ENCODE peak calls at places on chromosome 7, in nine cellular contexts. A is H7, Q is stomach, H is tibial artery, B is tibial nerve, R is pancreas, I is osteoblast, M is dorsolateral prefrontal cortex, N is brain microvascular endothelial cell. V is an unnamed sample. For H3K27me3, the result is how much of the 10 kb centered on the place peaks cover.

GRCh38 chr7:90298145-90299038 is 22.7 kb downstream of the FAM237B start:
- DNase-seq in I (peak), B (no peak), H (no peak), A (peak), M (no peak), Q (no peak), N (peak), R (no peak), V (no peak)

GRCh38 chr7:75989084-75989725 is 5.2 kb downstream of the TMEM120A start:
- DNase-seq in B (no peak), H (peak), Q (no peak), N (no peak), I (peak), A (peak), M (no peak), R (peak), V (no peak)

GRCh38 chr7:2525161-2525930 is 5.8 kb downstream of the LFNG start:
- DNase-seq in M (no peak), N (no peak), Q (no peak), A (peak), I (no peak), R (peak), H (no peak), B (no peak), V (peak)

GRCh38 chr7:5598261-5598761 is 174.7 kb upstream of the TNRC18 start:
- DNase-seq in A (peak), N (no peak), R (no peak), B (no peak), H (no peak), Q (no peak), M (no peak), I (peak), V (no peak)

GRCh38 chr7:43679210-43680068 is 49.9 kb downstream of the COA1 start:
- DNase-seq in H (no peak), R (no peak), Q (no peak), A (no peak), M (no peak), I (no peak), B (no peak), N (no peak), V (no peak)

GRCh38 chr7:114934758-114935157 is 12.9 kb downstream of the MDFIC start:
- DNase-seq in Q (no peak), H (no peak), M (no peak), N (no peak), B (no peak), R (no peak), I (no peak), A (no peak), V (no peak)

GRCh38 chr7:55469271-55469681 is 103.0 kb downstream of the VOPP1 start:
- DNase-seq in N (no peak), I (peak), M (no peak), H (no peak), B (no peak), R (no peak), A (no peak), Q (no peak), V (peak)

GRCh38 chr7:77386165-77386824 is 29.9 kb downstream of the GSAP start:
- DNase-seq in M (no peak), Q (no peak), N (no peak), R (no peak), B (no peak), H (no peak), I (no peak), A (no peak), V (no peak)

GRCh38 chr7:70037171-70037933 is 439.1 kb downstream of the AUTS2 start:
- DNase-seq in Q (no peak), M (no peak), I (no peak), A (no peak), H (no peak), N (no peak), B (no peak), R (no peak), V (no peak)

GRCh38 chr7:99393363-99394187 is 14.8 kb downstream of the PDAP1 start:
- DNase-seq in R (no peak), H (peak), I (peak), Q (peak), B (no peak), N (no peak), A (peak), M (no peak), V (no peak)

GRCh38 chr7:79298145-79298760 is 155.2 kb downstream of the MAGI2 start:
- DNase-seq in N (peak), R (peak), H (no peak), B (no peak), I (peak), Q (no peak), M (no peak), A (peak), V (no peak)

GRCh38 chr7:152709307-152710133 is 33.6 kb upstream of the XRCC2 start:
- DNase-seq in I (no peak), A (no peak), H (no peak), B (no peak), M (no peak), N (no peak), Q (no peak), R (no peak), V (no peak)

GRCh38 chr7:13633857-13634256 is 355.6 kb downstream of the ETV1 start:
- DNase-seq in I (no peak), A (no peak), R (no peak), M (no peak), B (no peak), Q (no peak), N (peak), H (no peak), V (no peak)

GRCh38 chr7:42238709-42239395 is 1.8 kb upstream of the GLI3 start:
- DNase-seq in H (peak), R (no peak), N (peak), M (no peak), I (peak), Q (no peak), B (no peak), A (peak), V (peak)

GRCh38 chr7:47836513-47837202 is 111.6 kb downstream of the PKD1L1 start:
- DNase-seq in A (no peak), Q (no peak), M (peak), I (no peak), B (no peak), R (no peak), H (no peak), N (no peak), V (no peak)

GRCh38 chr7:43655584-43655983 is 72.7 kb downstream of the STK17A start:
- DNase-seq in I (no peak), R (no peak), H (no peak), M (no peak), B (no peak), N (no peak), A (no peak), Q (no peak), V (no peak)

GRCh38 chr7:79386688-79387422 is 66.6 kb downstream of the MAGI2 start:
- DNase-seq in H (no peak), R (no peak), M (no peak), I (no peak), B (no peak), N (peak), Q (no peak), A (no peak), V (no peak)

GRCh38 chr7:133670250-133670649 is 417.4 kb downstream of the EXOC4 start:
- DNase-seq in Q (no peak), M (no peak), N (no peak), H (no peak), B (no peak), A (no peak), I (no peak), R (no peak), V (no peak)

GRCh38 chr7:134044682-134045081 is 82.5 kb upstream of the LRGUK start:
- DNase-seq in H (no peak), I (peak), Q (no peak), R (no peak), A (no peak), N (peak), M (no peak), B (no peak), V (no peak)

GRCh38 chr7:29282819-29283414 is 88.3 kb downstream of the CHN2 start:
- DNase-seq in R (no peak), A (no peak), B (no peak), Q (no peak), N (no peak), M (no peak), I (no peak), H (no peak), V (no peak)

GRCh38 chr7:106462365-106462859 is 177.6 kb upstream of the NAMPT start:
- DNase-seq in N (peak), H (no peak), Q (no peak), B (no peak), R (no peak), M (no peak), I (peak), A (no peak), V (no peak)

GRCh38 chr7:46315891-46316290 is 394.8 kb upstream of the IGFBP3 start:
- DNase-seq in B (no peak), A (no peak), R (no peak), M (no peak), H (no peak), N (peak), Q (no peak), I (no peak), V (no peak)

GRCh38 chr7:107560898-107561516 is 2.7 kb downstream of the COG5 start:
- DNase-seq in B (no peak), M (no peak), R (no peak), I (peak), N (no peak), A (no peak), H (no peak), Q (no peak), V (no peak)

GRCh38 chr7:106813705-106814305 is 51.3 kb upstream of the PIK3CG start:
- DNase-seq in A (no peak), R (no peak), M (no peak), H (no peak), I (no peak), Q (no peak), N (no peak), B (no peak), V (no peak)

GRCh38 chr7:47143344-47143743 is 438.6 kb downstream of the TNS3 start:
- DNase-seq in Q (no peak), A (no peak), I (no peak), H (no peak), N (no peak), M (no peak), B (no peak), R (no peak), V (no peak)

GRCh38 chr7:31707089-31707488 is 20.1 kb downstream of the PPP1R17 start:
- DNase-seq in R (no peak), Q (no peak), M (no peak), I (no peak), B (no peak), A (no peak), N (no peak), H (no peak), V (no peak)
- H3K27me3 ChIP-seq in R (under half), Q (under half), M (under half), I (under half), B (under half), A (under half), N (under half), H (under half), V (under half)

GRCh38 chr7:151186640-151187408 is at the start of gene ASB10:
- DNase-seq in N (no peak), M (no peak), A (no peak), Q (no peak), B (no peak), I (peak), R (no peak), H (no peak), V (no peak)

GRCh38 chr7:151188252-151188542 is 1.1 kb upstream of the ASB10 start:
- DNase-seq in N (no peak), I (no peak), A (no peak), Q (no peak), M (no peak), R (no peak), B (no peak), H (no peak), V (no peak)

GRCh38 chr7:151191544-151191943 is 4.5 kb upstream of the ASB10 start:
- DNase-seq in B (no peak), Q (no peak), R (no peak), A (peak), I (peak), H (no peak), M (no peak), N (no peak), V (no peak)

GRCh38 chr7:151187409-151188251 is 580 bp upstream of the ASB10 start:
- DNase-seq in Q (no peak), M (no peak), A (no peak), H (no peak), B (no peak), R (no peak), I (no peak), N (no peak), V (no peak)

DNA sequence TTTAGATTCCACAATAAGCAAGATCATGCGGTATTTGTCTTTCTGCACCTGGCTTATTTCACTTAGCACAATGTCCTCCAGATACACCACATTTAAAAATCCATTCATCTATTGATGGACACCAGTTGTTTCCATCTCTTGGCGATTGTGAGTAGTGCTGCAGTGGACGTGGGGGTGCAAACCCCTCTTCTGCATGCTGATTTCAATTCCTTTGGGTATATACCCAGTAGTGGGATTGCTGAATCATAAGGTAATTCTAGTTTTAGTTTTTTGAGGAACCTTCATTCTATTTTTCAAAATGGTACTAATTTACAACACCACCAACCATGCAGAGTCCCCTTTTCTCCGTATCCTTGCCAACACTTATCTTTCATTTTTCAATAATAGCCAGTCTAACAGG is 2.0 kb upstream of the ASB10 start:
- DNase-seq in I (no peak), Q (no peak), H (no peak), B (no peak), N (no peak), R (no peak), M (no peak), A (no peak), V (no peak)
- H3K27me3 ChIP-seq in I (under half), Q (under half), H (under half), B (under half), N (under half), R (under half), M (under half), A (under half), V (under half)

GRCh38 chr7:100965723-100966541 is 3.4 kb upstream of the MUC12 start:
- DNase-seq in N (peak), A (peak), Q (peak), H (peak), R (peak), I (peak), B (no peak), M (peak), V (peak)

GRCh38 chr7:100968031-100968430 is 1.3 kb upstream of the MUC12 start:
- DNase-seq in Q (no peak), I (peak), R (no peak), B (no peak), A (peak), M (no peak), N (no peak), H (no peak), V (no peak)

GRCh38 chr7:100966542-100967291 is 2.6 kb upstream of the MUC12 start:
- DNase-seq in M (no peak), B (no peak), H (no peak), I (peak), R (no peak), N (no peak), A (peak), Q (no peak), V (peak)

GRCh38 chr7:100968650-100969049 is 715 bp upstream of the MUC12 start:
- DNase-seq in H (no peak), N (no peak), Q (no peak), M (no peak), I (peak), A (peak), B (no peak), R (no peak), V (peak)

GRCh38 chr7:100967292-100967863 is 2.0 kb upstream of the MUC12 start:
- DNase-seq in A (peak), B (no peak), H (no peak), Q (no peak), I (peak), R (no peak), N (no peak), M (no peak), V (peak)
- H3K27me3 ChIP-seq in A (under half), B (under half), H (under half), Q (under half), I (half or more), R (under half), N (under half), M (under half), V (under half)

DNA sequence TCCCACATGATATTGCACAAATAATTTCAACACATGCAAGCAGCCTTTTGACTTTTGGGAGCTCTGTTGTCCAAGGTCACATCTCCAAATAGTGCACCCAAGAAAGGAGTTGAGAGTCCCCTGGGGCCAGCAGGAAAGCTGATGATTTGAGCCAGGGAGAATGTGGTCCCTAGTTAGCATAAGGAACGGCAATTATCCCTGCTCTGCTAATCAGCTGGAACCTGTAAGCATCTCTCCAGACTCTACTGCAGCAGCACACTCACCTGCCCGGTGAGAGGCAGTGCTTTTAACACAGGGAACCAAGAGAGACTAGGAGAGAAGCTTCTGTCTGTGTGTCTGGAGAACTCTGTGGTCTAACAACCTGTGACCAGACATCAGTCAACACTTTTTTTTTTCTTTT is 17.0 kb downstream of the TRPV5 start:
- DNase-seq in R (no peak), Q (no peak), N (no peak), B (no peak), I (no peak), A (no peak), M (no peak), H (no peak), V (no peak)
- H3K27me3 ChIP-seq in R (under half), Q (under half), N (under half), B (under half), I (under half), A (under half), M (under half), H (under half), V (under half)

GRCh38 chr7:117654780-117655179 is 175.0 kb downstream of the CFTR start:
- DNase-seq in Q (no peak), H (no peak), A (no peak), R (no peak), I (no peak), M (no peak), B (no peak), N (no peak), V (no peak)
- H3K27me3 ChIP-seq in Q (under half), H (under half), A (under half), R (under half), I (under half), M (under half), B (under half), N (under half), V (under half)

V was measured in transverse colon.